ENCODE peak calls at places on chromosomes 11 and 22, in six cellular contexts. S is HepG2, A is right lobe of liver, F is upper lobe of right lung, I is skeletal muscle cell, Z is stomach. T is an unnamed sample.

GRCh38 chr11:64877390-64878222 is 815 bp downstream of the EHD1 start:
- DNase-seq in S (no peak), A (peak), F (no peak), I (no peak), Z (no peak), T (no peak)

GRCh38 chr11:128521697-128522062 is 65.7 kb downstream of the ETS1 start:
- DNase-seq in S (no peak), A (peak), F (peak), I (no peak), Z (no peak), T (no peak)

GRCh38 chr11:92295175-92296137 is 70.8 kb downstream of the FAT3 start:
- DNase-seq in S (no peak), A (no peak), F (no peak), I (peak), Z (peak), T (no peak)

GRCh38 chr11:27646051-27646818 is 54.0 kb downstream of the BDNF start:
- DNase-seq in S (no peak), A (no peak), F (no peak), I (no peak), Z (no peak), T (no peak)

GRCh38 chr22:30204742-30205111 is 41.8 kb downstream of the LIF start:
- DNase-seq in S (no peak), A (peak), F (no peak), I (peak), Z (peak), T (no peak)

GRCh38 chr11:8203980-8204379 is 35.2 kb upstream of the RIC3 start:
- DNase-seq in S (no peak), A (no peak), F (no peak), I (no peak), Z (no peak), T (no peak)

GRCh38 chr11:69234171-69234570 is 59.8 kb upstream of the MYEOV start:
- DNase-seq in S (no peak), A (no peak), F (no peak), I (no peak), Z (peak), T (no peak)

GRCh38 chr11:130407978-130408377 is 20.4 kb downstream of the ADAMTS8 start:
- DNase-seq in S (no peak), A (no peak), F (no peak), I (peak), Z (no peak), T (peak)

GRCh38 chr11:63536669-63537292 is at the start of gene PLAAT4:
- DNase-seq in S (peak), A (peak), F (no peak), I (no peak), Z (peak), T (peak)

GRCh38 chr11:5288108-5288911 is 13.4 kb downstream of the OR51B4 start:
- DNase-seq in S (no peak), A (no peak), F (no peak), I (no peak), Z (peak), T (peak)

GRCh38 chr11:112279901-112280267 is 19.2 kb upstream of the PLET1 start:
- DNase-seq in S (peak), A (peak), F (peak), I (no peak), Z (peak), T (peak)

GRCh38 chr11:98536023-98536422 is 484.7 kb upstream of the CNTN5 start:
- DNase-seq in S (no peak), A (no peak), F (no peak), I (no peak), Z (no peak), T (no peak)

GRCh38 chr11:34366522-34366921 is 8.7 kb upstream of the ABTB2 start:
- DNase-seq in S (peak), A (no peak), F (no peak), I (no peak), Z (peak), T (no peak)

GRCh38 chr11:94186342-94187203 is 57.9 kb downstream of the PANX1 start:
- DNase-seq in S (no peak), A (no peak), F (no peak), I (no peak), Z (no peak), T (no peak)

GRCh38 chr11:125404136-125404810 is 91.8 kb downstream of the FEZ1 start:
- DNase-seq in S (no peak), A (no peak), F (no peak), I (peak), Z (no peak), T (no peak)

GRCh38 chr22:28594784-28595324 is 84.8 kb downstream of the TTC28 start:
- DNase-seq in S (peak), A (no peak), F (no peak), I (no peak), Z (no peak), T (peak)

GRCh38 chr11:122491486-122491885 is 164.0 kb upstream of the UBASH3B start:
- DNase-seq in S (no peak), A (no peak), F (no peak), I (peak), Z (no peak), T (peak)

GRCh38 chr11:66933508-66933907 is 24.7 kb downstream of the PC start:
- DNase-seq in S (no peak), A (no peak), F (no peak), I (no peak), Z (no peak), T (no peak)

GRCh38 chr22:44202261-44202789 is 21.6 kb downstream of the PARVG start:
- DNase-seq in S (no peak), A (no peak), F (no peak), I (peak), Z (no peak), T (peak)

GRCh38 chr11:101797335-101797734 is 117.5 kb upstream of the CEP126 start:
- DNase-seq in S (no peak), A (no peak), F (no peak), I (peak), Z (no peak), T (peak)

GRCh38 chr11:44096360-44097188 is 1.1 kb downstream of the EXT2 start:
- DNase-seq in S (no peak), A (peak), F (no peak), I (no peak), Z (no peak), T (no peak)

GRCh38 chr22:47015589-47016178 is 253.2 kb downstream of the TBC1D22A start:
- DNase-seq in S (no peak), A (no peak), F (peak), I (no peak), Z (peak), T (no peak)

GRCh38 chr22:47017245-47017644 is 254.8 kb downstream of the TBC1D22A start:
- DNase-seq in S (no peak), A (no peak), F (peak), I (no peak), Z (peak), T (no peak)

GRCh38 chr22:47014946-47015345 is 252.5 kb downstream of the TBC1D22A start:
- DNase-seq in S (no peak), A (no peak), F (peak), I (no peak), Z (peak), T (no peak)

GRCh38 chr22:47018010-47018910 is 255.8 kb downstream of the TBC1D22A start:
- DNase-seq in S (no peak), A (no peak), F (peak), I (no peak), Z (peak), T (no peak)

GRCh38 chr22:47016636-47017035 is 254.2 kb downstream of the TBC1D22A start:
- DNase-seq in S (no peak), A (no peak), F (peak), I (no peak), Z (peak), T (no peak)
- H3K4me3 ChIP-seq in S (no peak), A (no peak), F (no peak), I (no peak), Z (no peak), T (no peak)

GRCh38 chr22:35894464-35894878 is 134.2 kb downstream of the RBFOX2 start:
- DNase-seq in S (no peak), A (no peak), F (no peak), I (no peak), Z (no peak), T (no peak)
- H3K4me3 ChIP-seq in S (no peak), A (no peak), F (peak), I (peak), Z (peak), T (no peak)

GRCh38 chr11:79579063-79579462 is 138.2 kb upstream of the TENM4 start:
- DNase-seq in S (no peak), A (no peak), F (no peak), I (no peak), Z (no peak), T (no peak)
- H3K4me3 ChIP-seq in S (no peak), A (no peak), F (no peak), I (no peak), Z (no peak), T (no peak)

DNA sequence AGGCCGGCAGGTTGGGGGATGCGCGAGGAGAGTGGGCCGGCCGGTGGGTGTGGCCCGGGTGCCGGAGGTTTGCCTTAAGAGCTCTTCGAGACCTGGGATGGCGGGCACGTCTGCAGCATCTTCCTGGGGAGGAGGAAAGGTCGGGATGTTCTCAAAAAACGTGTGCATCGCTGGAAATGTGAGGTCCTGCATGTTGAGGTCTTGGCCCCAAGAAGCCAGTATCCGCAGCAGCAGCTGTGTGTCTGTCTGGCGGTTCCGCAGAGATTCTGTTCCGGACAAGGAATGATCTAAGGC is 1.4 kb downstream of the NAV2 start:
- DNase-seq in S (no peak), A (no peak), F (peak), I (no peak), Z (no peak), T (peak)
- H3K4me3 ChIP-seq in S (no peak), A (peak), F (peak), I (peak), Z (peak), T (peak)

GRCh38 chr22:45210577-45211431 is 29.9 kb downstream of the KIAA0930 start:
- DNase-seq in S (no peak), A (no peak), F (peak), I (no peak), Z (no peak), T (no peak)

GRCh38 chr22:45208696-45208992 is 32.0 kb downstream of the KIAA0930 start:
- DNase-seq in S (no peak), A (no peak), F (no peak), I (no peak), Z (no peak), T (no peak)

GRCh38 chr22:45208993-45209838 is 31.5 kb downstream of the KIAA0930 start:
- DNase-seq in S (no peak), A (no peak), F (no peak), I (no peak), Z (no peak), T (peak)

GRCh38 chr22:45211435-45211834 is 29.3 kb downstream of the KIAA0930 start:
- DNase-seq in S (no peak), A (peak), F (no peak), I (no peak), Z (no peak), T (no peak)

DNA sequence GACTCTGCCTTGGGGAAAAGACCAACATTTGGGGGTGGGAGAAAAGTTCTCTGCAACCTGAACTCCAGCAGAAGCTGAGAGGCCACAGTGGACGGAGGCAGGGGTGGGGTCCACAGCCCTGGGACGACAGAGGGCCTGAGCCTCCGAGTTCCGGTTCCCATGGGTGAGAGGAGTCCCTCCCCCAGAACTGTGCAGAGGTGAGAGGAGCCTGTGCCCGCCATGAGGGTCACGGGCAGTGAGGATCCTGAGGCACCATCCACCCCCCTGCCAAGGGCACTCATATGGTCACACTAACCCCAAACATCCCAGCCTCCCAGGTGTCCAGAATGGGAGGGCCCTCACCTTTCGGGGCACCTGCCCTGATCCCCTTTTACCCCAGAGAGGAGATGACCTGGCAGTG is 30.5 kb downstream of the KIAA0930 start:
- DNase-seq in S (no peak), A (no peak), F (no peak), I (no peak), Z (no peak), T (no peak)
- H3K4me3 ChIP-seq in S (no peak), A (no peak), F (no peak), I (no peak), Z (no peak), T (no peak)

GRCh38 chr11:1869427-1870325 is 16.8 kb downstream of the LSP1 start:
- DNase-seq in S (peak), A (peak), F (peak), I (no peak), Z (no peak), T (no peak)

GRCh38 chr11:1867381-1867780 is 14.5 kb downstream of the LSP1 start:
- DNase-seq in S (no peak), A (peak), F (no peak), I (no peak), Z (no peak), T (no peak)

GRCh38 chr11:1868056-1868635 is 15.3 kb downstream of the LSP1 start:
- DNase-seq in S (no peak), A (peak), F (peak), I (no peak), Z (no peak), T (no peak)

GRCh38 chr11:1870326-1870696 is 17.4 kb downstream of the LSP1 start:
- DNase-seq in S (no peak), A (peak), F (peak), I (no peak), Z (no peak), T (no peak)

GRCh38 chr11:1868636-1869291 is 15.9 kb downstream of the LSP1 start:
- DNase-seq in S (no peak), A (peak), F (peak), I (no peak), Z (no peak), T (no peak)
- H3K4me3 ChIP-seq in S (no peak), A (no peak), F (no peak), I (no peak), Z (peak), T (no peak)